ENCODE peak calls at places on chromosomes 12 and 14, in six cellular contexts. K is stomach, D is skeletal muscle cell, Z is globus pallidus, E is IMR-90, Y is HuH-7. M is an unnamed sample.

GRCh38 chr14:38207830-38208815 is at the start of gene SSTR1:
- DNase-seq in Y (peak), K (peak), Z (no peak), E (no peak), D (no peak), M (no peak)

GRCh38 chr12:18975933-18976332 is 153.6 kb upstream of the PLEKHA5 start:
- DNase-seq in D (no peak), K (no peak), Z (no peak), Y (peak), E (no peak), M (no peak)

GRCh38 chr12:88628856-88629509 is 48.7 kb upstream of the KITLG start:
- DNase-seq in Z (no peak), D (no peak), Y (no peak), E (peak), K (peak), M (no peak)

GRCh38 chr12:111072299-111072698 is 151.9 kb upstream of the MYL2 start:
- DNase-seq in D (no peak), K (no peak), E (no peak), Y (no peak), Z (no peak), M (no peak)

GRCh38 chr12:43723134-43723533 is 35.5 kb downstream of the PUS7L start:
- DNase-seq in E (no peak), K (no peak), Y (no peak), D (no peak), Z (no peak), M (no peak)

GRCh38 chr12:117388865-117389508 is 27.6 kb upstream of the NOS1 start:
- DNase-seq in Y (no peak), D (no peak), E (no peak), K (no peak), Z (no peak), M (no peak)

GRCh38 chr14:86654558-86655184 is 1124.7 kb downstream of the FLRT2 start:
- DNase-seq in Y (peak), D (no peak), E (peak), Z (peak), K (peak), M (no peak)

GRCh38 chr14:103520657-103521437 is 1.8 kb downstream of the CKB start:
- DNase-seq in E (peak), K (peak), Z (peak), Y (peak), D (no peak), M (peak)

GRCh38 chr12:60803147-60803546 is 1207.3 kb downstream of the SLC16A7 start:
- DNase-seq in K (no peak), E (peak), Y (no peak), D (no peak), Z (no peak), M (no peak)

GRCh38 chr12:56128669-56129209 is 672 bp downstream of the ESYT1 start:
- DNase-seq in E (no peak), Z (peak), Y (no peak), D (no peak), K (no peak), M (no peak)

GRCh38 chr12:11186837-11187236 is at the start of gene TAS2R42:
- DNase-seq in E (no peak), Y (no peak), D (no peak), K (no peak), Z (no peak), M (no peak)

GRCh38 chr12:64890873-64891468 is 66.5 kb downstream of the TBC1D30 start:
- DNase-seq in K (no peak), Z (peak), E (peak), D (no peak), Y (peak), M (no peak)

GRCh38 chr14:44782775-44783238 is 178.9 kb downstream of the KLHL28 start:
- DNase-seq in K (no peak), E (peak), Y (no peak), D (peak), Z (no peak), M (no peak)

GRCh38 chr14:72608391-72609204 is 285.3 kb downstream of the DPF3 start:
- DNase-seq in D (peak), Z (no peak), E (peak), K (no peak), Y (no peak), M (peak)

GRCh38 chr14:104536942-104537612 is 42.5 kb upstream of the C14orf180 start:
- DNase-seq in K (no peak), Y (no peak), Z (no peak), E (peak), D (peak), M (no peak)

GRCh38 chr12:29700761-29701481 is 82.8 kb downstream of the TMTC1 start:
- DNase-seq in K (no peak), E (no peak), Y (no peak), D (no peak), Z (no peak), M (no peak)

GRCh38 chr14:89794096-89794495 is 160.4 kb downstream of the EFCAB11 start:
- DNase-seq in D (no peak), K (no peak), E (no peak), Y (no peak), Z (no peak), M (no peak)